ENCODE peak calls at places on chromosomes 1 and 21, in ten cellular contexts. B, G, U, W, O, F, Q, M, T and X are unnamed samples.

GRCh38 chr1:63920154-63921117 is 146.6 kb downstream of the ROR1 start:
- DNase-seq in B (no peak), G (no peak), U (no peak), W (peak; percentile 67), O (no peak), F (no peak), Q (no peak), M (no peak), T (no peak), X (no peak)

GRCh38 chr1:53327183-53327941 is 508 bp downstream of the LRP8 start:
- DNase-seq in B (peak; percentile 78), G (peak; percentile 15), U (no peak), W (no peak), O (no peak), F (peak; percentile 89), Q (peak; percentile 24), M (no peak), T (peak; percentile 60), X (no peak)

GRCh38 chr1:161486806-161487482 is 18.3 kb upstream of the FCGR2A start:
- DNase-seq in B (peak; percentile 81), G (peak; percentile 32), U (no peak), W (no peak), O (no peak), F (peak; percentile 89), Q (peak; percentile 45), M (no peak), T (peak; percentile 92), X (no peak)

GRCh38 chr21:33949516-33950424 is 34.2 kb upstream of the ATP5PO start:
- DNase-seq in B (no peak), G (no peak), U (no peak), W (no peak), O (no peak), F (no peak), Q (no peak), M (peak; percentile 88), T (no peak), X (no peak)

GRCh38 chr1:62337785-62338631 is 18.8 kb upstream of the KANK4 start:
- DNase-seq in B (no peak), G (peak; percentile 45), U (no peak), W (no peak), O (no peak), F (no peak), Q (peak; percentile 26), M (no peak), T (peak; percentile 54), X (no peak)

GRCh38 chr1:22503721-22504410 is 52.2 kb downstream of the ZBTB40 start:
- DNase-seq in B (no peak), G (peak; percentile 30), U (no peak), W (no peak), O (no peak), F (no peak), Q (no peak), M (no peak), T (no peak), X (no peak)

GRCh38 chr1:29354511-29355098 is 118.3 kb downstream of the PTPRU start:
- DNase-seq in B (no peak), G (no peak), U (no peak), W (no peak), O (no peak), F (no peak), Q (no peak), M (peak; percentile 84), T (no peak), X (no peak)

GRCh38 chr1:207868252-207868768 is 42.6 kb downstream of the CD34 start:
- DNase-seq in B (peak; percentile 20), G (no peak), U (peak; percentile 78), W (peak; percentile 57), O (peak; percentile 48), F (peak; percentile 89), Q (peak; percentile 67), M (no peak), T (peak; percentile 39), X (peak; percentile 29)

GRCh38 chr1:204350857-204351573 is 8.7 kb downstream of the PLEKHA6 start:
- DNase-seq in B (peak; percentile 17), G (no peak), U (peak; percentile 77), W (peak; percentile 54), O (peak; percentile 55), F (no peak), Q (peak; percentile 80), M (no peak), T (peak; percentile 96), X (peak; percentile 81)

GRCh38 chr1:20069932-20070331 is at the start of gene PLA2G5:
- DNase-seq in B (no peak), G (no peak), U (no peak), W (peak; percentile 50), O (no peak), F (no peak), Q (peak; percentile 36), M (no peak), T (no peak), X (peak; percentile 87)

GRCh38 chr1:16095447-16095846 is 22.0 kb upstream of the FAM131C start:
- DNase-seq in B (no peak), G (no peak), U (no peak), W (no peak), O (no peak), F (peak; percentile 29), Q (no peak), M (no peak), T (no peak), X (no peak)

GRCh38 chr1:221765527-221765926 is 23.6 kb upstream of the DUSP10 start:
- DNase-seq in B (no peak), G (no peak), U (no peak), W (no peak), O (no peak), F (no peak), Q (no peak), M (no peak), T (no peak), X (no peak)

GRCh38 chr1:209428241-209428921 is 155.1 kb upstream of the CAMK1G start:
- DNase-seq in B (no peak), G (no peak), U (no peak), W (no peak), O (no peak), F (no peak), Q (no peak), M (no peak), T (peak; percentile 78), X (no peak)

GRCh38 chr1:33098371-33098770 is 17.4 kb downstream of the AZIN2 start:
- DNase-seq in B (no peak), G (no peak), U (no peak), W (no peak), O (no peak), F (no peak), Q (no peak), M (no peak), T (no peak), X (no peak)

GRCh38 chr21:40635336-40635735 is 211.6 kb downstream of the DSCAM start:
- DNase-seq in B (no peak), G (no peak), U (no peak), W (no peak), O (no peak), F (no peak), Q (no peak), M (no peak), T (no peak), X (no peak)

GRCh38 chr1:37001697-37002096 is 32.6 kb downstream of the GRIK3 start:
- DNase-seq in B (peak; percentile 66), G (no peak), U (no peak), W (no peak), O (no peak), F (no peak), Q (no peak), M (no peak), T (peak; percentile 34), X (no peak)

GRCh38 chr1:96660503-96660902 is 61.1 kb upstream of the PTBP2 start:
- DNase-seq in B (no peak), G (no peak), U (no peak), W (no peak), O (no peak), F (no peak), Q (no peak), M (no peak), T (no peak), X (no peak)
- H3K4me1 ChIP-seq in B (no peaks in the 10 kb centered on the region), G (no peaks in the 10 kb centered on the region), U (no peaks in the 10 kb centered on the region), W (no peaks in the 10 kb centered on the region), O (no peaks in the 10 kb centered on the region), F (peaks cover 8% of the 10 kb centered on the region), Q (no peaks in the 10 kb centered on the region), M (no peaks in the 10 kb centered on the region), T (no peaks in the 10 kb centered on the region), X (no peaks in the 10 kb centered on the region)

DNA sequence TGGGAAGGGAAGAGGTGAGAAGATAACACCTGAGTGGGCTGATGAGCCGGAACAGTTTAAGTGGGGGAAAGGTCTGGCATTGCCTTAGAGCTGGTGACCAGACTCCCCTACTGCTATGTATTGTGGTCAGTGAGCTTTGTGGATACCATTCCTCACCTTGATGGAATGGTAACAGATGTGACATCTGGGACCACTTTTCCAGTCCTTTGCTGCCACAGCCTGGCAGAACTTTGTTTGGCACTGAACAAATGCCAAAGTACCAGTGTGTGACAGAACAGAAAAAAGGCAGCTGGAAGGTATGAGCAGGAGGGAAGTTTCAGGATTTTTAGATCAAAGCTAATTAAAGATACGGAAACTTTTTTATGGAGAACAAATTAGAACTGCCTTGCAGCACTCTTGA is 6.2 kb downstream of the MED8 start:
- DNase-seq in B (no peak), G (no peak), U (no peak), W (no peak), O (no peak), F (no peak), Q (no peak), M (no peak), T (no peak), X (no peak)
- TF ChIP-seq CTCF in B (peak; percentile 13), G (peak; percentile 52), U (no peak), W (no peak), O (no peak), F (no peak), Q (no peak), M (no peak), T (peak; percentile 23), X (peak; percentile 52)

DNA sequence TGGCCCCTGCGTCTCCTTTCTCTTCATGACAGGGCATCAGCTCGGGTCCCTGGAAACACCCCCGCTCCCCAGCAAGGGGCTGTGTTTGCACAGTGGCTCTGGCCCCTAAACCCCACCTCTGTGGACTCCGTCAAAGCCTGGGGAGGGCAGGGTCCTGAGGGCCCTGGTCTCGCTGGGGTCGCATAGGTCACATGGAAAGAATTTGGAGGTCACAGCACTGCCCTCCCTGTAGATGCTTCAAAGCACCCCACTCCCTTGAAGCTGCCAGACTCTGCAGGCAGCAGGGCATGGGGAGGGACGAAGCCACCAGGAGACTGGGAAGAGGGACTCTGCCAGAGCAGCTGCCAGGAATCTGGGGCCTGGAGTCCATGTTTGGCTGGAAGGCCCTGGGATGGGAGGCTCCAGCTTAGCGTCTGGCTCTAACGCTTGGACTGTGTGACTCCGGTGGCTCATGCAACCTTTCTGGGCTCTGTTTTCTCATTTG is 36.6 kb upstream of the ECE1 start:
- DNase-seq in B (no peak), G (no peak), U (no peak), W (no peak), O (no peak), F (peak; percentile 41), Q (no peak), M (no peak), T (no peak), X (peak; percentile 59)
- H3K4me1 ChIP-seq in B (peaks cover 43% of the 10 kb centered on the region), G (peaks cover 98% of the 10 kb centered on the region), U (peaks cover 85% of the 10 kb centered on the region), W (peaks cover 38% of the 10 kb centered on the region), O (peaks cover 66% of the 10 kb centered on the region), F (peaks cover 38% of the 10 kb centered on the region), Q (peaks cover 96% of the 10 kb centered on the region), M (peaks cover 99% of the 10 kb centered on the region), T (peaks cover 76% of the 10 kb centered on the region), X (peaks cover 78% of the 10 kb centered on the region)

DNA sequence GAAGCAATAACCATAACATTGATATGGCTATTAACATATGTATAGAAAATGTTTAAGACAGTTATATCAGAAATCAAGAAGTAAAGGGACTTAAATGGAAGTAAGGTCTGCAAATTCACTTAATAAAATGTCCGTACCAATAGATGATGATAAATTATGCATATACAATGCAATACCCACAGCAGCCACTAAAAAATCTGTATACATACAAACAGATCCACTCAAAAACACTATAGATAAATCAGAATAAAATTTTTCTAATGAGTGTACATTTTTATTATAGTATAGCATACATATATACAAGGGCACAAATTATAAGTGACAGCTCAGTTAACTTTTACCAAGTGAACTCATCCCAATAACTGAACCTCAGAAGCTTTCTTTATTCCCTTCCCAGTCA is 6.0 kb downstream of the LORICRIN start:
- DNase-seq in B (no peak), G (no peak), U (no peak), W (no peak), O (no peak), F (no peak), Q (no peak), M (no peak), T (no peak), X (no peak)
- TF ChIP-seq CTCF in B (peak; percentile 27), G (no peak), U (no peak), W (no peak), O (no peak), F (no peak), Q (no peak), M (no peak), T (no peak), X (no peak)